ENCODE peak calls at places on chromosomes 2 and 18, in five cellular contexts. M is GM10248, W is AG04450, J is non-pigmented ciliary epithelial cell, X is astrocyte. F is an unnamed sample.

GRCh38 chr2:218996937-218997336 is 3.7 kb upstream of the CRYBA2 start:
- DNase-seq in J (no peak), W (no peak), M (no peak), X (no peak), F (no peak)

GRCh38 chr2:102033028-102033749 is 41.4 kb downstream of the IL1R2 start:
- DNase-seq in X (peak), J (peak), W (peak), M (peak), F (no peak)

GRCh38 chr18:21605218-21605617 is 4.7 kb upstream of the ESCO1 start:
- DNase-seq in X (no peak), M (no peak), W (no peak), J (no peak), F (no peak)

GRCh38 chr2:96108578-96109561 is 7.5 kb downstream of the ADRA2B start:
- DNase-seq in W (no peak), X (no peak), M (no peak), J (no peak), F (peak)

GRCh38 chr2:176490061-176490861 is 221.0 kb downstream of the MTX2 start:
- DNase-seq in J (no peak), W (no peak), X (peak), M (no peak), F (no peak)

GRCh38 chr2:38290332-38290731 is 86.7 kb downstream of the ATL2 start:
- DNase-seq in W (no peak), J (no peak), X (no peak), M (no peak), F (no peak)

GRCh38 chr2:12716250-12717190 is at the start of gene TRIB2:
- DNase-seq in W (peak), J (no peak), X (peak), M (peak), F (no peak)

GRCh38 chr18:37019157-37019571 is 190.2 kb downstream of the KIAA1328 start:
- DNase-seq in M (no peak), J (peak), X (peak), W (no peak), F (no peak)

GRCh38 chr18:45437399-45437798 is 177.9 kb upstream of the SLC14A2 start:
- DNase-seq in W (no peak), M (no peak), J (no peak), X (no peak), F (no peak)

GRCh38 chr2:233264667-233265066 is 13.2 kb downstream of the ATG16L1 start:
- DNase-seq in W (no peak), M (no peak), X (no peak), J (no peak), F (no peak)

GRCh38 chr18:13237073-13237472 is 18.5 kb downstream of the LDLRAD4 start:
- DNase-seq in W (no peak), M (no peak), J (no peak), X (no peak), F (peak)

GRCh38 chr18:48391863-48392262 is 17.3 kb downstream of the ZBTB7C start:
- DNase-seq in X (no peak), J (no peak), W (no peak), M (no peak), F (no peak)

GRCh38 chr2:241905716-241906376 is 36.3 kb downstream of the RTP5 start:
- DNase-seq in M (no peak), W (no peak), X (no peak), J (no peak), F (peak)

GRCh38 chr18:12408247-12408869 is 629 bp downstream of the PRELID3A start:
- DNase-seq in X (peak), W (no peak), M (no peak), J (no peak), F (no peak)

GRCh38 chr2:231922945-231923344 is 3.3 kb downstream of the NPPC start:
- DNase-seq in J (no peak), W (no peak), M (no peak), X (no peak), F (peak)

GRCh38 chr2:43230981-43231827 is 4.8 kb upstream of the ZFP36L2 start:
- DNase-seq in J (no peak), W (no peak), X (no peak), M (no peak), F (no peak)

GRCh38 chr2:172106128-172106961 is 3.6 kb upstream of the DLX2 start:
- DNase-seq in M (peak), X (no peak), W (no peak), J (no peak), F (no peak)

GRCh38 chr2:48651127-48651526 is 33.5 kb downstream of the GTF2A1L start:
- DNase-seq in X (peak), J (peak), W (peak), M (no peak), F (no peak)

GRCh38 chr2:76464310-76464709 is 753.6 kb upstream of the GCFC2 start:
- DNase-seq in J (no peak), M (no peak), X (no peak), W (no peak), F (no peak)

GRCh38 chr2:127052771-127053691 is 53.9 kb downstream of the BIN1 start:
- DNase-seq in J (no peak), X (no peak), W (no peak), M (no peak), F (no peak)

GRCh38 chr2:153873062-153874048 is 1.6 kb downstream of the GALNT13 start:
- DNase-seq in W (no peak), M (no peak), X (no peak), J (no peak), F (no peak)

GRCh38 chr2:30756051-30756719 is 51.1 kb downstream of the CAPN13 start:
- DNase-seq in W (no peak), X (no peak), M (no peak), J (no peak), F (no peak)

GRCh38 chr2:3179208-3179607 is 198.4 kb downstream of the EIPR1 start:
- DNase-seq in X (no peak), W (no peak), M (no peak), J (no peak), F (no peak)

GRCh38 chr18:65704051-65704450 is 46.8 kb upstream of the CDH7 start:
- DNase-seq in J (no peak), X (no peak), W (no peak), M (no peak), F (no peak)

GRCh38 chr2:55888941-55889340 is 34.6 kb downstream of the EFEMP1 start:
- DNase-seq in X (peak), W (no peak), M (no peak), J (no peak), F (no peak)

GRCh38 chr2:44713170-44713569 is 228.3 kb upstream of the SIX3 start:
- DNase-seq in M (no peak), W (no peak), X (no peak), J (no peak), F (no peak)

GRCh38 chr18:57984490-57985109 is 59.4 kb upstream of the NEDD4L start:
- DNase-seq in M (no peak), J (no peak), X (no peak), W (no peak), F (no peak)

GRCh38 chr2:74454654-74455511 is at the start of gene INO80B:
- DNase-seq in J (peak), W (peak), X (peak), M (peak), F (peak)

GRCh38 chr2:136715146-136715545 is 50.2 kb upstream of the THSD7B start:
- DNase-seq in M (no peak), X (no peak), W (no peak), J (no peak), F (no peak)

GRCh38 chr2:207836526-207837133 is 66.9 kb upstream of the FZD5 start:
- DNase-seq in M (no peak), J (no peak), X (no peak), W (no peak), F (no peak)

GRCh38 chr2:67752964-67753363 is 309.8 kb downstream of the C1D start:
- DNase-seq in J (peak), X (peak), M (no peak), W (peak), F (no peak)

GRCh38 chr2:164495491-164496223 is 125.6 kb downstream of the GRB14 start:
- DNase-seq in X (peak), M (no peak), J (peak), W (no peak), F (no peak)

GRCh38 chr2:240926516-240927389 is 20.6 kb downstream of the CROCC2 start:
- DNase-seq in W (no peak), M (no peak), J (no peak), X (no peak), F (peak)

F was measured in mesenteric fat pad.